ENCODE peak calls at places on chromosomes 2 and 18, in seven cellular contexts. M, P, I, V, Q, K and Z are unnamed samples.

GRCh38 chr2:188378551-188378950 is 86.9 kb downstream of the GULP1 start:
- DNase-seq in M (no peak), P (no peak), I (no peak), V (no peak), Q (no peak), K (no peak), Z (no peak)

GRCh38 chr2:198710562-198710961 is 747.2 kb downstream of the SATB2 start:
- DNase-seq in M (no peak), P (no peak), I (no peak), V (no peak), Q (no peak), K (no peak), Z (no peak)

GRCh38 chr2:186687774-186688173 is 6.1 kb upstream of the FAM171B start:
- DNase-seq in M (no peak), P (no peak), I (no peak), V (no peak), Q (no peak), K (no peak), Z (no peak)

GRCh38 chr2:99680946-99681345 is 191.1 kb upstream of the REV1 start:
- DNase-seq in M (no peak), P (no peak), I (no peak), V (no peak), Q (no peak), K (peak; percentile 73), Z (no peak)

GRCh38 chr18:57744211-57744694 is 58.9 kb downstream of the ATP8B1 start:
- DNase-seq in M (no peak), P (no peak), I (no peak), V (peak; percentile 37), Q (no peak), K (peak; percentile 48), Z (no peak)

GRCh38 chr18:4286256-4286655 is 168.9 kb downstream of the DLGAP1 start:
- DNase-seq in M (no peak), P (no peak), I (no peak), V (no peak), Q (no peak), K (no peak), Z (no peak)

GRCh38 chr18:68083131-68083530 is 566.6 kb upstream of the DSEL start:
- DNase-seq in M (no peak), P (no peak), I (no peak), V (no peak), Q (no peak), K (peak; percentile 81), Z (peak; percentile 40)

GRCh38 chr18:22839488-22839930 is 93.6 kb upstream of the RBBP8 start:
- DNase-seq in M (no peak), P (no peak), I (no peak), V (no peak), Q (no peak), K (no peak), Z (no peak)

GRCh38 chr2:86194751-86195054 is 559 bp downstream of the IMMT start:
- DNase-seq in M (no peak), P (no peak), I (no peak), V (no peak), Q (no peak), K (no peak), Z (no peak)

GRCh38 chr2:59827677-59828076 is 725.8 kb downstream of the BCL11A start:
- DNase-seq in M (no peak), P (no peak), I (no peak), V (no peak), Q (no peak), K (no peak), Z (no peak)

GRCh38 chr2:20111311-20112131 is 60.1 kb upstream of the LAPTM4A start:
- DNase-seq in M (no peak), P (peak; percentile 44), I (no peak), V (no peak), Q (no peak), K (no peak), Z (no peak)

GRCh38 chr2:8392098-8392844 is 289.6 kb upstream of the ID2 start:
- DNase-seq in M (no peak), P (no peak), I (no peak), V (no peak), Q (no peak), K (no peak), Z (no peak)